ENCODE peak calls at places on chromosome 5, in five cellular contexts. L is A172, G is skeletal muscle cell, X is SK-MEL-5, W is GM18507. D is an unnamed sample.

GRCh38 chr5:135559342-135559741 is 19.4 kb downstream of the CXCL14 start:
- DNase-seq in L (peak), G (no peak), X (peak), W (no peak), D (no peak)

GRCh38 chr5:159032656-159033350 is 66.9 kb downstream of the EBF1 start:
- DNase-seq in L (no peak), G (no peak), X (no peak), W (no peak), D (no peak)

GRCh38 chr5:38925154-38925925 is 79.5 kb downstream of the OSMR start:
- DNase-seq in L (peak), G (peak), X (no peak), W (no peak), D (no peak)

GRCh38 chr5:93511445-93511844 is 69.6 kb downstream of the NR2F1-AS1 start:
- DNase-seq in L (no peak), G (no peak), X (no peak), W (no peak), D (no peak)

GRCh38 chr5:133944263-133945230 is 23.9 kb downstream of the C5orf15 start:
- DNase-seq in L (peak), G (no peak), X (peak), W (no peak), D (no peak)

GRCh38 chr5:176803943-176804498 is 6.3 kb upstream of the UNC5A start:
- DNase-seq in L (no peak), G (no peak), X (peak), W (no peak), D (no peak)

GRCh38 chr5:124453221-124454032 is 293.0 kb downstream of the ZNF608 start:
- DNase-seq in L (peak), G (peak), X (no peak), W (peak), D (peak)

GRCh38 chr5:59608745-59609144 is 284.8 kb downstream of the PDE4D start:
- DNase-seq in L (no peak), G (peak), X (no peak), W (no peak), D (no peak)

GRCh38 chr5:169458269-169458668 is 125.3 kb upstream of the SPDL1 start:
- DNase-seq in L (no peak), G (no peak), X (no peak), W (no peak), D (no peak)

GRCh38 chr5:36478646-36479307 is 127.6 kb upstream of the SLC1A3 start:
- DNase-seq in L (no peak), G (peak), X (no peak), W (no peak), D (no peak)

GRCh38 chr5:2556375-2556966 is 195.0 kb downstream of the IRX2 start:
- DNase-seq in L (no peak), G (no peak), X (no peak), W (no peak), D (no peak)

D was measured in GM19239.